ENCODE peak calls at places on chromosomes 13 and 19, in six cellular contexts. D is fibroblast of pulmonary artery, R is neural crest cell, Y is transverse colon, P is dorsolateral prefrontal cortex, A is posterior cingulate gyrus. C is an unnamed sample.

GRCh38 chr19:28948531-28948930 is 264.4 kb downstream of the UQCRFS1 start:
- DNase-seq in R (no peak), P (no peak), D (no peak), A (no peak), Y (no peak), C (no peak)

GRCh38 chr13:32538234-32538620 is 368 bp downstream of the N4BP2L2 start:
- DNase-seq in P (no peak), D (peak; percentile 43), R (peak; percentile 14), Y (no peak), A (no peak), C (no peak)

GRCh38 chr19:16167055-16167454 is 6.3 kb downstream of the CIB3 start:
- DNase-seq in A (no peak), Y (no peak), D (no peak), R (no peak), P (no peak), C (no peak)

GRCh38 chr13:110957931-110958330 is 43.1 kb upstream of the ANKRD10 start:
- DNase-seq in Y (no peak), P (no peak), R (no peak), A (no peak), D (no peak), C (no peak)

GRCh38 chr19:5117421-5117820 is 148.5 kb downstream of the KDM4B start:
- DNase-seq in Y (no peak), R (no peak), D (no peak), A (no peak), P (no peak), C (no peak)

GRCh38 chr13:51542358-51542972 is 41.8 kb upstream of the WDFY2 start:
- DNase-seq in D (no peak), P (no peak), Y (no peak), A (no peak), R (peak; percentile 6), C (no peak)

GRCh38 chr13:107067381-107067780 is 499.4 kb upstream of the ARGLU1 start:
- DNase-seq in P (no peak), D (no peak), Y (no peak), R (no peak), A (no peak), C (no peak)

GRCh38 chr13:30255696-30256095 is 51.7 kb downstream of the KATNAL1 start:
- DNase-seq in P (no peak), A (no peak), Y (no peak), R (no peak), D (peak; percentile 15), C (no peak)

GRCh38 chr13:46119883-46120614 is 15.2 kb upstream of the CPB2 start:
- DNase-seq in R (no peak), P (no peak), Y (no peak), D (peak; percentile 74), A (no peak), C (no peak)

GRCh38 chr13:59126474-59126873 is 1037.3 kb downstream of the DIAPH3 start:
- DNase-seq in A (no peak), R (no peak), D (no peak), P (no peak), Y (no peak), C (no peak)

GRCh38 chr13:94549241-94550029 is 46.5 kb downstream of the TGDS start:
- DNase-seq in R (peak; percentile 92), D (peak; percentile 95), Y (peak; percentile 93), P (peak; percentile 77), A (peak; percentile 90), C (peak; percentile 92)